ENCODE peak calls at places on chromosome 22, in five cellular contexts. E is CD8-positive, alpha-beta memory T cell; G is dorsolateral prefrontal cortex; J is mesenchymal stem cell; R is OCI-LY7. W is an unnamed sample.

GRCh38 chr22:26038365-26038764 is 130.9 kb upstream of the SEZ6L start:
- DNase-seq in E (no peak), G (no peak), J (no peak), R (no peak), W (no peak)

GRCh38 chr22:44807232-44807631 is 54.9 kb downstream of the ARHGAP8 start:
- DNase-seq in E (no peak), G (no peak), J (no peak), R (no peak), W (no peak)

GRCh38 chr22:24938741-24939341 is 7.7 kb downstream of the LHFPL7 start:
- DNase-seq in E (no peak), G (no peak), J (peak; percentile 46), R (peak; percentile 59), W (no peak)

GRCh38 chr22:30564766-30565118 is 9.7 kb downstream of the GAL3ST1 start:
- DNase-seq in E (no peak), G (peak; percentile 15), J (no peak), R (no peak), W (peak; percentile 26)

GRCh38 chr22:50008151-50009040 is 4.2 kb downstream of the IL17REL start:
- DNase-seq in E (no peak), G (no peak), J (no peak), R (no peak), W (no peak)

GRCh38 chr22:26364066-26365015 is 64.7 kb upstream of the ASPHD2 start:
- DNase-seq in E (peak; percentile 22), G (peak; percentile 84), J (peak; percentile 85), R (peak; percentile 88), W (peak; percentile 14)

GRCh38 chr22:47391169-47392053 is 629.0 kb downstream of the TBC1D22A start:
- DNase-seq in E (no peak), G (no peak), J (no peak), R (no peak), W (no peak)

GRCh38 chr22:28283025-28283654 is 364.1 kb upstream of the PITPNB start:
- DNase-seq in E (no peak), G (no peak), J (no peak), R (no peak), W (no peak)

GRCh38 chr22:49395617-49396016 is 432.1 kb downstream of the BRD1 start:
- DNase-seq in E (no peak), G (no peak), J (no peak), R (no peak), W (no peak)

GRCh38 chr22:23501244-23501643 is 78.8 kb downstream of the IGLL1 start:
- DNase-seq in E (no peak), G (no peak), J (no peak), R (no peak), W (no peak)

GRCh38 chr22:49281467-49282340 is 546.0 kb downstream of the BRD1 start:
- DNase-seq in E (no peak), G (no peak), J (no peak), R (no peak), W (no peak)

GRCh38 chr22:47634342-47634741 is 871.9 kb downstream of the TBC1D22A start:
- DNase-seq in E (no peak), G (no peak), J (no peak), R (peak; percentile 13), W (no peak)

GRCh38 chr22:47632646-47633045 is 870.2 kb downstream of the TBC1D22A start:
- DNase-seq in E (no peak), G (no peak), J (no peak), R (no peak), W (no peak)

GRCh38 chr22:21803859-21804258 is 63.6 kb downstream of the MAPK1 start:
- DNase-seq in E (no peak), G (no peak), J (no peak), R (no peak), W (no peak)

GRCh38 chr22:22944268-22944985 is 56.8 kb downstream of the IGLL5 start:
- DNase-seq in E (no peak), G (peak; percentile 2), J (no peak), R (no peak), W (no peak)

GRCh38 chr22:50170453-50171318 is at the start of gene PANX2:
- DNase-seq in E (no peak), G (no peak), J (peak; percentile 14), R (no peak), W (no peak)

GRCh38 chr22:20522828-20523117 is 15.4 kb downstream of the MED15 start:
- DNase-seq in E (no peak), G (no peak), J (no peak), R (no peak), W (no peak)

GRCh38 chr22:21651521-21652009 is 9.5 kb downstream of the SDF2L1 start:
- DNase-seq in E (peak; percentile 27), G (no peak), J (peak; percentile 18), R (no peak), W (no peak)

GRCh38 chr22:27244328-27244727 is 557.2 kb downstream of the MN1 start:
- DNase-seq in E (no peak), G (no peak), J (no peak), R (no peak), W (no peak)

GRCh38 chr22:23754980-23755636 is 883 bp upstream of the VPREB3 start:
- DNase-seq in E (no peak), G (no peak), J (no peak), R (peak; percentile 56), W (no peak)

GRCh38 chr22:22666307-22667091 is 22.1 kb downstream of the GGTLC2 start:
- DNase-seq in E (no peak), G (no peak), J (no peak), R (peak; percentile 75), W (no peak)

GRCh38 chr22:29214232-29214631 is 8.5 kb downstream of the EMID1 start:
- DNase-seq in E (no peak), G (no peak), J (no peak), R (no peak), W (no peak)

GRCh38 chr22:27487600-27488450 is 313.7 kb downstream of the MN1 start:
- DNase-seq in E (no peak), G (no peak), J (peak; percentile 29), R (no peak), W (no peak)

GRCh38 chr22:29093501-29093921 is 20.7 kb downstream of the KREMEN1 start:
- DNase-seq in E (no peak), G (no peak), J (peak; percentile 52), R (no peak), W (no peak)

GRCh38 chr22:22196018-22196533 is 48.5 kb upstream of the VPREB1 start:
- DNase-seq in E (no peak), G (no peak), J (no peak), R (peak; percentile 90), W (no peak)

GRCh38 chr22:44247923-44248892 is 64.5 kb downstream of the SHISAL1 start:
- DNase-seq in E (no peak), G (no peak), J (no peak), R (no peak), W (no peak)

GRCh38 chr22:19574247-19574646 is 50.0 kb upstream of the CLDN5 start:
- DNase-seq in E (no peak), G (no peak), J (no peak), R (no peak), W (no peak)

GRCh38 chr22:19875061-19875530 is 20.4 kb upstream of the GNB1L start:
- DNase-seq in E (peak; percentile 0), G (no peak), J (no peak), R (no peak), W (no peak)

GRCh38 chr22:24190566-24191208 is 9.4 kb downstream of the SUSD2 start:
- DNase-seq in E (no peak), G (no peak), J (no peak), R (no peak), W (no peak)

GRCh38 chr22:41939981-41940852 is 6.7 kb downstream of the CENPM start:
- DNase-seq in E (peak; percentile 94), G (peak; percentile 51), J (peak; percentile 29), R (peak; percentile 93), W (no peak)

GRCh38 chr22:27719535-27720227 is 81.9 kb downstream of the MN1 start:
- DNase-seq in E (no peak), G (peak; percentile 73), J (peak; percentile 29), R (peak; percentile 8), W (peak; percentile 6)

GRCh38 chr22:22823126-22823804 is 64.4 kb upstream of the IGLL5 start:
- DNase-seq in E (no peak), G (no peak), J (no peak), R (peak; percentile 82), W (no peak)

GRCh38 chr22:28992565-28993326 is 68.9 kb downstream of the C22orf31 start:
- DNase-seq in E (no peak), G (no peak), J (no peak), R (no peak), W (no peak)

GRCh38 chr22:36193171-36193570 is 8.4 kb downstream of the APOL4 start:
- DNase-seq in E (no peak), G (no peak), J (no peak), R (no peak), W (no peak)

GRCh38 chr22:31561238-31561887 is 65.0 kb downstream of the SFI1 start:
- DNase-seq in E (peak; percentile 2), G (peak; percentile 73), J (peak; percentile 84), R (peak; percentile 66), W (peak; percentile 49)

DNA sequence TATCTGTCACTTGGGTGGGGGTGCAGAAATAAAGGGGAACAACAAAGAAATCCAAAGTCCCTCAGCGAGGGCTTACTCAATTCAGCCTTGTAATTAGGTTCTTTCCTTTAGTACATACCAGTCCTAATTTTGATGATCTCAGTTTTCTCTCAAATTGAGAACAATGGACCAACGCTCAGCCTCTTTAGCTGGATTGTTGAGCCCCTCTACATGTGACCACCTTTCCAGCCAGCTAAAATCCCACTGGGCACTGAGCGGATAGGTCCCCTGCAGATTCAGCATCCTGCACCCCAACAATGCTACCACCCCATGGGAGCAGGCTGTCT is 11.4 kb downstream of the TMEM184B start:
- DNase-seq in E (no peak), G (no peak), J (no peak), R (no peak), W (no peak)
- H3K27ac ChIP-seq in E (no peak overlapping the region), G (peak overlapping the region; percentile 79), J (no peak overlapping the region), R (peak overlapping the region; percentile 29), W (peak overlapping the region; percentile 86)

DNA sequence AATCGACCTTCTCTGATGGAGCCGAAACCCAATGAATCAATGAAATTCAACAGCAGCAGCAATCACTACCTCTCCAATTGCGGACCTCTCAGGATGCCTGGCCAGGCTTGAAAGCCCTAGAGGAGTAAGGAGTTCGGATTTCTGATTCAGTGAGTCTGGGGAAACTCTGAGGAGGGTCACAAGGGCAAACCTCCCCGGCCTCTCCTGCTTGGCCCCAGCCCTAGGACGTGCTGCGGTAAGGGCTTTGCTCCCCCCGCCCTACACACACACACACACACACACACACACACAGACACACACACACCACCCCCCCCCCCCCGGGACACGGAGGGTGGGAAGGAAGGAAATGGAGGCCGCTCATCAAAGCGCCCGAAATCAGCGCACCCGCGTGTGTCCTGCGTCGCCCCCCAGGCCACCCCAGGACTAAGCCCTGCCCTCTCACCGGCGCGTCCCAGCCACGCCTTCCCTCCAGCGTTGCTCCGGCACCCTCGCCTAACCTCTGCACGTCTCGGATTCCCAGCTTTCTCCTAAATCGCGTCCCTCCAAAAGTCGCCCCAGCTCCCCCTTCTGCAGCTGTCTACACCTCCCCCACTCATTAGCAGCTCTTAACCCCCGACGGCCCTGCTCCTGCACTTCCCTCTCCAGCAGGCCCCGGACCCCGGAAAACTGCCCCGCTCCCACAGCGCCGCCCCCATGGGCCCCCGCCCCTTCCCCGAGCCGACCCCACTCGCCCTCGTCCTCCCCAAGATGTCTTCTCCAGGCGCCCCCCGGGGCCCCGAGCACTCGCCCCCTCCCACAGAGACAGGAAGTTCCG is 680 bp downstream of the PACSIN2 start:
- DNase-seq in E (peak; percentile 41), G (no peak), J (peak; percentile 55), R (peak; percentile 52), W (no peak)
- H3K27ac ChIP-seq in E (peak overlapping the region; percentile 5), G (no peak overlapping the region), J (no peak overlapping the region), R (no peak overlapping the region), W (no peak overlapping the region)

GRCh38 chr22:37681001-37681424 is 5.1 kb upstream of the NOL12 start:
- DNase-seq in E (no peak), G (no peak), J (peak; percentile 47), R (no peak), W (no peak)
- H3K27ac ChIP-seq in E (no peak overlapping the region), G (no peak overlapping the region), J (no peak overlapping the region), R (no peak overlapping the region), W (no peak overlapping the region)

GRCh38 chr22:46320166-46320710 is 15.3 kb upstream of the TRMU start:
- DNase-seq in E (no peak), G (no peak), J (no peak), R (no peak), W (no peak)
- H3K27ac ChIP-seq in E (no peak overlapping the region), G (no peak overlapping the region), J (no peak overlapping the region), R (no peak overlapping the region), W (no peak overlapping the region)